ENCODE peak calls at places on chromosomes 3 and 15, in six cellular contexts. One of them, this sample, is unnamed.
A peak's percentile ranks its signal among the peaks of the same experiment; 100 is the strongest.

GRCh38 chr3:149336925-149337324 is 3.5 kb upstream of the TM4SF18 start:
- DNase-seq in HepG2: no peak
- DNase-seq in astrocyte: no peak
- DNase-seq in PC-3: no peak
- DNase-seq in fibroblast of lung: no peak
- DNase-seq in IMR-90: no peak
- DNase-seq in this sample: no peak

GRCh38 chr3:170179444-170179843 is 2.1 kb downstream of the PHC3 start:
- DNase-seq in HepG2: no peak
- DNase-seq in astrocyte: no peak
- DNase-seq in IMR-90: no peak
- DNase-seq in PC-3: no peak
- DNase-seq in fibroblast of lung: no peak
- DNase-seq in this sample: no peak

GRCh38 chr3:132038198-132038825 is 3.5 kb upstream of the CPNE4 start:
- DNase-seq in astrocyte: no peak
- DNase-seq in fibroblast of lung: peak; percentile 6
- DNase-seq in PC-3: peak; percentile 60
- DNase-seq in HepG2: peak; percentile 10
- DNase-seq in IMR-90: peak; percentile 23
- DNase-seq in this sample: peak; percentile 76

GRCh38 chr15:40307421-40308165 is at the start of gene PLCB2:
- DNase-seq in PC-3: no peak
- DNase-seq in IMR-90: no peak
- DNase-seq in HepG2: peak; percentile 14
- DNase-seq in fibroblast of lung: no peak
- DNase-seq in astrocyte: no peak
- DNase-seq in this sample: no peak

GRCh38 chr15:28110416-28110975 is 11.4 kb upstream of the OCA2 start:
- DNase-seq in PC-3: no peak
- DNase-seq in IMR-90: no peak
- DNase-seq in fibroblast of lung: no peak
- DNase-seq in HepG2: no peak
- DNase-seq in astrocyte: no peak
- DNase-seq in this sample: no peak

GRCh38 chr3:143002727-143003126 is 1.4 kb downstream of the U2SURP start:
- DNase-seq in HepG2: no peak
- DNase-seq in PC-3: no peak
- DNase-seq in IMR-90: no peak
- DNase-seq in astrocyte: no peak
- DNase-seq in fibroblast of lung: no peak
- DNase-seq in this sample: no peak

GRCh38 chr3:43389388-43390254 is 103.3 kb downstream of the SNRK start:
- DNase-seq in astrocyte: peak; percentile 66
- DNase-seq in HepG2: peak; percentile 30
- DNase-seq in fibroblast of lung: peak; percentile 72
- DNase-seq in PC-3: peak; percentile 97
- DNase-seq in IMR-90: peak; percentile 88
- DNase-seq in this sample: no peak

GRCh38 chr15:67685008-67685599 is 140.2 kb upstream of the SKOR1 start:
- DNase-seq in IMR-90: peak; percentile 58
- DNase-seq in PC-3: peak; percentile 41
- DNase-seq in fibroblast of lung: peak; percentile 50
- DNase-seq in astrocyte: peak; percentile 31
- DNase-seq in HepG2: peak; percentile 25
- DNase-seq in this sample: peak; percentile 10

GRCh38 chr15:27532358-27532757 is 561.4 kb downstream of the GABRG3 start:
- DNase-seq in PC-3: no peak
- DNase-seq in fibroblast of lung: no peak
- DNase-seq in astrocyte: no peak
- DNase-seq in IMR-90: no peak
- DNase-seq in HepG2: no peak
- DNase-seq in this sample: no peak

GRCh38 chr3:123281929-123282328 is 80.2 kb downstream of the SEC22A start:
- DNase-seq in astrocyte: no peak
- DNase-seq in HepG2: no peak
- DNase-seq in IMR-90: no peak
- DNase-seq in PC-3: no peak
- DNase-seq in fibroblast of lung: no peak
- DNase-seq in this sample: no peak

GRCh38 chr3:21979706-21980105 is 228.7 kb upstream of the ZNF385D start:
- DNase-seq in fibroblast of lung: peak; percentile 79
- DNase-seq in HepG2: peak; percentile 5
- DNase-seq in PC-3: peak; percentile 90
- DNase-seq in astrocyte: peak; percentile 72
- DNase-seq in IMR-90: peak; percentile 60
- DNase-seq in this sample: no peak

GRCh38 chr15:85782112-85782511 is 12.6 kb downstream of the KLHL25 start:
- DNase-seq in HepG2: no peak
- DNase-seq in fibroblast of lung: no peak
- DNase-seq in IMR-90: peak; percentile 6
- DNase-seq in astrocyte: no peak
- DNase-seq in PC-3: no peak
- DNase-seq in this sample: no peak

GRCh38 chr15:20106026-20106425 is 435.6 kb downstream of the GOLGA6L6 start:
- DNase-seq in HepG2: no peak
- DNase-seq in PC-3: no peak
- DNase-seq in fibroblast of lung: no peak
- DNase-seq in astrocyte: no peak
- DNase-seq in IMR-90: no peak
- DNase-seq in this sample: no peak

GRCh38 chr3:111904376-111905241 is 45.5 kb downstream of the PHLDB2 start:
- DNase-seq in PC-3: peak; percentile 83
- DNase-seq in astrocyte: peak; percentile 97
- DNase-seq in IMR-90: peak; percentile 92
- DNase-seq in HepG2: peak; percentile 38
- DNase-seq in fibroblast of lung: peak; percentile 97
- DNase-seq in this sample: no peak

GRCh38 chr3:53193466-53194217 is 32.6 kb downstream of the PRKCD start:
- DNase-seq in fibroblast of lung: peak; percentile 10
- DNase-seq in PC-3: no peak
- DNase-seq in astrocyte: no peak
- DNase-seq in IMR-90: no peak
- DNase-seq in HepG2: no peak
- DNase-seq in this sample: no peak

GRCh38 chr15:40103864-40104271 is 4.8 kb downstream of the BMF start:
- DNase-seq in IMR-90: no peak
- DNase-seq in PC-3: no peak
- DNase-seq in astrocyte: no peak
- DNase-seq in fibroblast of lung: peak; percentile 47
- DNase-seq in HepG2: no peak
- DNase-seq in this sample: no peak

GRCh38 chr3:129650256-129650872 is 43.9 kb upstream of the PLXND1 start:
- DNase-seq in fibroblast of lung: peak; percentile 85
- DNase-seq in IMR-90: peak; percentile 84
- DNase-seq in astrocyte: peak; percentile 74
- DNase-seq in PC-3: peak; percentile 77
- DNase-seq in HepG2: peak; percentile 48
- DNase-seq in this sample: peak; percentile 83

GRCh38 chr3:137962251-137962650 is 47.7 kb upstream of the CLDN18 start:
- DNase-seq in astrocyte: no peak
- DNase-seq in fibroblast of lung: no peak
- DNase-seq in IMR-90: no peak
- DNase-seq in PC-3: no peak
- DNase-seq in HepG2: no peak
- DNase-seq in this sample: no peak

GRCh38 chr3:85533586-85533985 is 574.8 kb downstream of the CADM2 start:
- DNase-seq in astrocyte: no peak
- DNase-seq in PC-3: no peak
- DNase-seq in fibroblast of lung: no peak
- DNase-seq in HepG2: no peak
- DNase-seq in IMR-90: no peak
- DNase-seq in this sample: no peak

GRCh38 chr3:171556574-171557145 is 96.5 kb upstream of the TNIK start:
- DNase-seq in IMR-90: peak; percentile 18
- DNase-seq in PC-3: peak; percentile 30
- DNase-seq in astrocyte: peak; percentile 20
- DNase-seq in fibroblast of lung: peak; percentile 36
- DNase-seq in HepG2: no peak
- DNase-seq in this sample: no peak

GRCh38 chr3:23071306-23071705 is 131.8 kb upstream of the UBE2E2 start:
- DNase-seq in fibroblast of lung: no peak
- DNase-seq in HepG2: no peak
- DNase-seq in astrocyte: no peak
- DNase-seq in PC-3: no peak
- DNase-seq in IMR-90: no peak
- DNase-seq in this sample: no peak

GRCh38 chr3:133991209-133991608 is 38.5 kb downstream of the SLCO2A1 start:
- DNase-seq in fibroblast of lung: no peak
- DNase-seq in PC-3: peak; percentile 26
- DNase-seq in HepG2: no peak
- DNase-seq in IMR-90: no peak
- DNase-seq in astrocyte: no peak
- DNase-seq in this sample: no peak

GRCh38 chr3:194148383-194148782 is 12.4 kb downstream of the HES1 start:
- DNase-seq in fibroblast of lung: peak; percentile 75
- DNase-seq in IMR-90: peak; percentile 34
- DNase-seq in HepG2: no peak
- DNase-seq in PC-3: no peak
- DNase-seq in astrocyte: peak; percentile 58
- DNase-seq in this sample: no peak

GRCh38 chr3:182902236-182902635 is 78.1 kb downstream of the DCUN1D1 start:
- DNase-seq in PC-3: no peak
- DNase-seq in IMR-90: no peak
- DNase-seq in astrocyte: no peak
- DNase-seq in fibroblast of lung: no peak
- DNase-seq in HepG2: no peak
- DNase-seq in this sample: no peak

GRCh38 chr15:59996498-59997041 is 7.5 kb upstream of the FOXB1 start:
- DNase-seq in fibroblast of lung: no peak
- DNase-seq in HepG2: peak; percentile 14
- DNase-seq in IMR-90: no peak
- DNase-seq in PC-3: no peak
- DNase-seq in astrocyte: no peak
- DNase-seq in this sample: no peak
- H3K9ac ChIP-seq in fibroblast of lung: no peak overlapping the region
- H3K9ac ChIP-seq in HepG2: no peak overlapping the region
- H3K9ac ChIP-seq in IMR-90: no peak overlapping the region
- H3K9ac ChIP-seq in PC-3: no peak overlapping the region
- H3K9ac ChIP-seq in astrocyte: no peak overlapping the region
- H3K9ac ChIP-seq in this sample: no peak overlapping the region

DNA sequence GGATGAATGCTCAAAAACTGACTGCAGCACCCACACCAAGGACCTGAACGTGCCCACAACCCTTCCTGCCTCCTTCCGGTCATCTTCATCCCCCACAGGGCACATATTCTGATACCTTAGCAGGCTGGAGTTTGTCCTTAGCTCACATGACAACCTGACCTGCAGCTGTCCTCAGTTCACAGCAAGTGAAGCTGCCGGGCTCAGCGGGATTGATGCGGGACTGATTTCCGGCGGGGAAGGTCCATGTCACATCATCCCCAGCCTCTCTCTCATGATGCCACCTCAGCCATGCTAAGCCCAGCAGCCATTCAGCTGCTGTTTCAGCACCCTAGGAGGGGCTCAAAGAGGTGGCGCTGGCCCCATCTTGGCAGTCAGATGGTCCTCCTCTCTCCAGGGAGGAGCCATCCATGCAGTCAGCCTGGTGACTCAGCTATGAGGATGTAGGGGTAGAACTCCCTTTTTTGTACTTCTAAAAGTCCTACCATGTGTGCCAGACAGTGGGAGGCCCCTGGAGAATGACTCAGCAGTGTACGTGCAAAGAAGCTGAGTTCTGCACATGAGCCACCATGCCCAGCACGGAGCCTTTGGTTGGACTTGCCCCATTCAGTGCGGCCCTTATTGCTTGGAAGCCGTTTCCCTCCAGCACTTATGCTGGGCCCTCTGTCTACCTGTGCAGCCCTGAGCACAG is 9.5 kb downstream of the CA12 start:
- DNase-seq in IMR-90: peak; percentile 98
- DNase-seq in fibroblast of lung: peak; percentile 98
- DNase-seq in HepG2: no peak
- DNase-seq in PC-3: peak; percentile 89
- DNase-seq in astrocyte: peak; percentile 96
- DNase-seq in this sample: no peak
- H3K9ac ChIP-seq in IMR-90: peak overlapping the region; percentile 32
- H3K9ac ChIP-seq in fibroblast of lung: no peak overlapping the region
- H3K9ac ChIP-seq in HepG2: no peak overlapping the region
- H3K9ac ChIP-seq in PC-3: peak overlapping the region; percentile 45
- H3K9ac ChIP-seq in astrocyte: peak overlapping the region; percentile 58
- H3K9ac ChIP-seq in this sample: no peak overlapping the region

DNA sequence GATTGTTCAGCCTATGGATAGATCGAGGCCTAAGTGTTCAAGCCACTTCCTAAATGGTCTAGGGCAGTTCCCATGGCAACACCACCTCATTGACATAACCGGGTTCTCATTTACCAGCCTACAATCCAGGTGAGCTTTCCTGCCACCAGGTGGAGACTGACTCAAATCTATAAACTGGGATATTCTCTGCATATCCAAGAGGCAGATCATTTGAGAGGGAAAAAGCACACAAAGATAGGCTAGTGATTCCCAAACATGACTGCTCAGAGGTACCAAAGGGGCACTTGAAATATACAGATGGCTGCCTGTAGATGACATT is 141.3 kb upstream of the PROK2 start:
- DNase-seq in fibroblast of lung: peak; percentile 12
- DNase-seq in HepG2: peak; percentile 39
- DNase-seq in PC-3: peak; percentile 74
- DNase-seq in IMR-90: peak; percentile 2
- DNase-seq in astrocyte: no peak
- DNase-seq in this sample: no peak
- H3K9ac ChIP-seq in fibroblast of lung: no peak overlapping the region
- H3K9ac ChIP-seq in HepG2: no peak overlapping the region
- H3K9ac ChIP-seq in PC-3: no peak overlapping the region
- H3K9ac ChIP-seq in IMR-90: no peak overlapping the region
- H3K9ac ChIP-seq in astrocyte: no peak overlapping the region
- H3K9ac ChIP-seq in this sample: no peak overlapping the region

GRCh38 chr15:62896380-62896866 is 146.1 kb upstream of the TPM1 start:
- DNase-seq in HepG2: peak; percentile 39
- DNase-seq in IMR-90: no peak
- DNase-seq in fibroblast of lung: no peak
- DNase-seq in astrocyte: no peak
- DNase-seq in PC-3: peak; percentile 94
- DNase-seq in this sample: no peak

GRCh38 chr15:62896969-62897486 is 145.5 kb upstream of the TPM1 start:
- DNase-seq in astrocyte: peak; percentile 99
- DNase-seq in HepG2: peak; percentile 93
- DNase-seq in fibroblast of lung: peak; percentile 99
- DNase-seq in PC-3: peak; percentile 97
- DNase-seq in IMR-90: peak; percentile 99
- DNase-seq in this sample: no peak

GRCh38 chr15:62895905-62896316 is 146.6 kb upstream of the TPM1 start:
- DNase-seq in HepG2: peak; percentile 62
- DNase-seq in PC-3: peak; percentile 71
- DNase-seq in astrocyte: peak; percentile 97
- DNase-seq in IMR-90: peak; percentile 95
- DNase-seq in fibroblast of lung: peak; percentile 96
- DNase-seq in this sample: no peak

GRCh38 chr15:62899090-62899493 is 143.5 kb upstream of the TPM1 start:
- DNase-seq in fibroblast of lung: no peak
- DNase-seq in HepG2: peak; percentile 33
- DNase-seq in IMR-90: no peak
- DNase-seq in PC-3: peak; percentile 74
- DNase-seq in astrocyte: no peak
- DNase-seq in this sample: no peak

DNA sequence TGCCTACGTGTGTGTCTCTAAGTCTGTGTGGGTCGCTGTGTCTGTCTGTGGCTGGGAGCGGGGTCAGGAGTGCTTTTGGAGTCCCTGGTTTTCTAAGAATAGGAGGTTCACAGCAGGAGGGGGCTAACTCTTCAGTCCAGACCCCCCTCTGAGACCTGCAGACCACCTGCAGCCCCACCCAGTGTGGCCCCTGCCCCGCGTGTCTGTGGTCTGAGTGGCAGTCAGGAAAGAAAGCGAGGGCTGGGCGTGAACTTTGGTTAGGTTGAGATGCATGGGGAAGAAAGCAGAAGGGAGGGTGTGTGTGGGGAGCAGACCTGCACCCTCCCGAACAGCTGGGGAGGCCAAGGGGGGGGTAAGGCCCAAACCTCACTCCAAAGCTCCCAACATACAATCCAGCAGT is 144.9 kb upstream of the TPM1 start:
- DNase-seq in fibroblast of lung: no peak
- DNase-seq in IMR-90: no peak
- DNase-seq in PC-3: no peak
- DNase-seq in astrocyte: no peak
- DNase-seq in HepG2: no peak
- DNase-seq in this sample: no peak
- H3K9ac ChIP-seq in fibroblast of lung: no peak overlapping the region
- H3K9ac ChIP-seq in IMR-90: peak overlapping the region; percentile 38
- H3K9ac ChIP-seq in PC-3: peak overlapping the region; percentile 69
- H3K9ac ChIP-seq in astrocyte: peak overlapping the region; percentile 85
- H3K9ac ChIP-seq in HepG2: peak overlapping the region; percentile 10
- H3K9ac ChIP-seq in this sample: no peak overlapping the region